ENCODE peak calls at places on chromosomes 6 and 20, in ten cellular contexts. H is HFFc6, Z is tibial artery, A is MCF 10A, R is C1 segment of cervical spinal cord, D is SHP77, T is NCI-H69, B is GM04503, M is T-helper 9 cell, X is NCI-H1105. E is an unnamed sample.

GRCh38 chr6:100633096-100633766 is 168.5 kb upstream of the SIM1 start:
- DNase-seq in D (peak; percentile 2), X (no peak), A (peak; percentile 77), B (peak; percentile 69), Z (no peak), T (peak; percentile 10), H (peak; percentile 95), M (no peak), R (no peak), E (peak; percentile 84)

GRCh38 chr20:62604796-62605195 is 37.5 kb upstream of the SLCO4A1 start:
- DNase-seq in B (no peak), M (no peak), Z (no peak), D (no peak), H (no peak), A (peak; percentile 23), X (no peak), R (no peak), T (no peak), E (no peak)

GRCh38 chr6:144922120-144922722 is 637.1 kb downstream of the UTRN start:
- DNase-seq in R (no peak), M (no peak), Z (no peak), A (peak; percentile 8), T (peak; percentile 25), B (peak; percentile 72), X (no peak), D (no peak), H (peak; percentile 33), E (no peak)

GRCh38 chr6:3559561-3559960 is 102.7 kb upstream of the SLC22A23 start:
- DNase-seq in X (no peak), D (no peak), A (no peak), B (no peak), R (no peak), H (no peak), M (no peak), T (no peak), Z (no peak), E (no peak)

GRCh38 chr20:31788578-31788977 is 30.6 kb upstream of the MYLK2 start:
- DNase-seq in T (no peak), R (no peak), D (no peak), H (peak; percentile 56), X (no peak), Z (no peak), B (no peak), M (no peak), A (peak; percentile 16), E (peak; percentile 23)

GRCh38 chr20:20391766-20392165 is 23.9 kb downstream of the INSM1 start:
- DNase-seq in B (no peak), R (no peak), M (no peak), D (no peak), Z (no peak), H (no peak), A (no peak), T (no peak), X (no peak), E (no peak)

GRCh38 chr6:161498359-161498758 is 224.5 kb upstream of the AGPAT4 start:
- DNase-seq in Z (no peak), M (no peak), H (no peak), B (no peak), R (no peak), T (peak; percentile 78), X (peak; percentile 77), A (peak; percentile 80), D (peak; percentile 83), E (peak; percentile 66)

GRCh38 chr6:816510-817084 is 123.7 kb upstream of the EXOC2 start:
- DNase-seq in D (no peak), R (no peak), A (no peak), B (no peak), X (no peak), T (no peak), M (no peak), Z (no peak), H (no peak), E (no peak)

GRCh38 chr6:132286298-132287019 is 114.8 kb downstream of the MOXD1 start:
- DNase-seq in D (no peak), A (no peak), X (no peak), B (no peak), T (no peak), Z (no peak), M (no peak), R (no peak), H (no peak), E (no peak)

GRCh38 chr6:17470209-17470952 is 77.0 kb downstream of the CAP2 start:
- DNase-seq in A (peak; percentile 39), D (no peak), T (no peak), R (no peak), X (no peak), B (no peak), H (no peak), M (no peak), Z (peak; percentile 26), E (no peak)